ENCODE peak calls at places on chromosomes 13 and 19, in five cellular contexts. O is HuH-7.5, R is AG10803, A is posterior cingulate gyrus, X is HEK293T. P is an unnamed sample.

GRCh38 chr13:92829930-92830329 is 396.7 kb upstream of the GPC6 start:
- DNase-seq in O (no peak), R (no peak), A (no peak), X (no peak), P (no peak)

GRCh38 chr13:78602561-78603239 is 652 bp downstream of the POU4F1 start:
- DNase-seq in O (no peak), R (no peak), A (no peak), X (peak; percentile 63), P (no peak)

GRCh38 chr19:49427855-49428546 is 2.8 kb downstream of the GFY start:
- DNase-seq in O (no peak), R (no peak), A (peak; percentile 90), X (no peak), P (no peak)

GRCh38 chr19:48338253-48338755 is 13.0 kb downstream of the EMP3 start:
- DNase-seq in O (no peak), R (no peak), A (peak; percentile 57), X (no peak), P (no peak)

GRCh38 chr19:39497850-39498261 is 891 bp upstream of the DLL3 start:
- DNase-seq in O (peak; percentile 77), R (no peak), A (peak; percentile 89), X (peak; percentile 64), P (peak; percentile 35)

GRCh38 chr19:35040826-35041547 is 534 bp upstream of the HPN start:
- DNase-seq in O (peak; percentile 95), R (no peak), A (peak; percentile 95), X (no peak), P (peak; percentile 76)

GRCh38 chr19:39413269-39413902 is 917 bp downstream of the PLEKHG2 start:
- DNase-seq in O (peak; percentile 69), R (peak; percentile 67), A (no peak), X (no peak), P (no peak)

GRCh38 chr13:101157261-101157660 is 259.0 kb downstream of the NALCN start:
- DNase-seq in O (no peak), R (peak; percentile 42), A (no peak), X (no peak), P (no peak)

GRCh38 chr13:28684257-28684656 is 25.3 kb downstream of the POMP start:
- DNase-seq in O (no peak), R (no peak), A (no peak), X (no peak), P (no peak)

P was measured in head of caudate nucleus.